ENCODE peak calls at places on chromosomes 1 and 21, in seven cellular contexts. W, F, Y, U, Q, X and J are unnamed samples.

GRCh38 chr1:162889989-162890388 is 29.0 kb upstream of the CCDC190 start:
- DNase-seq in U (no peak), X (no peak), Y (no peak), F (no peak), Q (no peak), W (no peak), J (no peak)

GRCh38 chr1:204293605-204294365 is 65.9 kb downstream of the PLEKHA6 start:
- DNase-seq in Y (no peak), X (no peak), F (no peak), W (no peak), U (no peak), Q (no peak), J (no peak)

GRCh38 chr1:47705517-47706130 is 267.8 kb downstream of the FOXD2 start:
- DNase-seq in X (no peak), F (no peak), Q (no peak), Y (no peak), U (no peak), W (no peak), J (no peak)

GRCh38 chr1:48227165-48228013 is 4.9 kb downstream of the SLC5A9 start:
- DNase-seq in X (no peak), U (no peak), Q (no peak), W (no peak), Y (peak), F (no peak), J (no peak)

GRCh38 chr1:55559111-55559510 is 343.9 kb upstream of the USP24 start:
- DNase-seq in U (no peak), X (no peak), F (no peak), Q (peak), W (no peak), Y (no peak), J (no peak)

GRCh38 chr1:19712928-19713327 is 48.3 kb downstream of the HTR6 start:
- DNase-seq in X (no peak), W (no peak), F (no peak), U (no peak), Y (no peak), Q (no peak), J (no peak)

GRCh38 chr1:2845874-2846273 is 44.4 kb upstream of the TTC34 start:
- DNase-seq in Y (peak), U (no peak), F (no peak), W (no peak), Q (no peak), X (no peak), J (no peak)

GRCh38 chr1:57357462-57357861 is 66.4 kb downstream of the DAB1 start:
- DNase-seq in U (no peak), X (no peak), Y (no peak), F (no peak), Q (no peak), W (no peak), J (no peak)

GRCh38 chr1:174433451-174433850 is 14.3 kb upstream of the GPR52 start:
- DNase-seq in W (no peak), Y (no peak), U (no peak), Q (peak), F (peak), X (no peak), J (no peak)

GRCh38 chr1:210653771-210654170 is 325.1 kb downstream of the HHAT start:
- DNase-seq in Q (no peak), W (no peak), F (no peak), X (no peak), Y (no peak), U (no peak), J (no peak)

GRCh38 chr1:966135-966602 is at the start of gene PLEKHN1:
- DNase-seq in X (peak), W (peak), Y (no peak), Q (peak), F (peak), U (no peak), J (no peak)

GRCh38 chr21:41947596-41948403 is 6.0 kb downstream of the C2CD2 start:
- DNase-seq in Y (no peak), Q (peak), U (no peak), X (no peak), W (no peak), F (no peak), J (no peak)

GRCh38 chr1:150650193-150650592 is 20.8 kb upstream of the ENSA start:
- DNase-seq in F (no peak), W (no peak), Y (no peak), U (no peak), X (peak), Q (no peak), J (no peak)

GRCh38 chr1:202713110-202713509 is 2.9 kb upstream of the SYT2 start:
- DNase-seq in U (no peak), F (peak), Y (no peak), Q (no peak), X (no peak), W (no peak), J (no peak)

GRCh38 chr1:100573960-100574359 is 36.0 kb downstream of the GPR88 start:
- DNase-seq in U (no peak), X (no peak), Y (no peak), F (no peak), W (no peak), Q (no peak), J (no peak)

GRCh38 chr1:217431395-217431794 is 199.5 kb downstream of the GPATCH2 start:
- DNase-seq in W (no peak), U (no peak), X (no peak), Y (no peak), Q (no peak), F (no peak), J (no peak)
- TF ChIP-seq CTCF in W (no peak), U (peak), X (no peak), Y (no peak), Q (no peak), F (no peak), J (no peak)

GRCh38 chr1:230794871-230795645 is 47.9 kb downstream of the CAPN9 start:
- DNase-seq in Q (no peak), F (no peak), Y (no peak), X (no peak), U (no peak), W (no peak), J (peak)

GRCh38 chr1:230798491-230798890 is 51.3 kb downstream of the CAPN9 start:
- DNase-seq in U (no peak), X (no peak), W (no peak), F (no peak), Y (no peak), Q (no peak), J (peak)

GRCh38 chr1:230796626-230797025 is 49.4 kb downstream of the CAPN9 start:
- DNase-seq in X (no peak), Y (no peak), W (no peak), F (no peak), U (no peak), Q (no peak), J (peak)

GRCh38 chr1:230798187-230798484 is 50.9 kb downstream of the CAPN9 start:
- DNase-seq in Y (no peak), Q (no peak), U (no peak), F (no peak), X (no peak), W (no peak), J (no peak)

DNA sequence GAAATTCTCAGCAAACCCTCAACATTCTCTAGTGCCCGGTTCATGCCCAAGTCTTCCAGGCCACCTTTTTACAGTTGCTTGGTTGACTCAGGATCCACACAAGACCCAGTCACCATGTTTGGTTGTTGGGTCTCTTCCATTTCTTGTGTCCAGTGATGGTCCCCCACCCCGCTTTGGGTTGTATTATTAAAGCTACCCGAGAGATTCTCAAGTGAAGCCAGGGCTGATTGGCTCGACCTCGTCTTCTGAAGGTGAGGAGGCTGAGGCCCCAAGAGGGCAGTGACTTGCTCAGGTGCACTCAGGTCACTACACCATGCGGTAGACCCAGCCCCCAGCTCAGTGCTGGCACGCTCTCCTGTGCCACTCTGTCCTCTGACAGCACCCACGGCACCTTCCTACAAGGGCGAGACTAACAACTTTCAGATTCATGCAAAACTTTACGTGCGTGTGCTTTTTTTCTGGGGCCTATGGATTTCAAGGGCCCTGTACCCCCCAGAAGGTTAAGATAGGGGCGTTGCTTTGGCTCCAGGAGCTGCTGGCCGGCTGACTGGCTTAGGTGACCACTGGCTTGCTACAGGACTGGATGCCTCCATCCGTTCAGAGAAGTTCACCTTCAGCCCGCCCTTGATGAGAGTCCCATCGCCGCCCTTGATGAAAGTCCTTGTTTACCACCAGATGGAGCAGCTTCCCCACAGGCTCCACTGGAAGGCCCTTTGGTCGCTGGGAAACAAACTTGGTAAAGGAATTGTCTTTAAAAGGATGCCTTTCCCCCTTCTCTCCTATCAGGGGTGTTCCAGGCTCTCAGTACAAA is 50.4 kb downstream of the CAPN9 start:
- DNase-seq in Y (peak), W (no peak), F (peak), U (peak), Q (peak), X (peak), J (peak)
- TF ChIP-seq CTCF in Y (no peak), W (no peak), F (peak), U (peak), Q (peak), X (peak), J (peak)

DNA sequence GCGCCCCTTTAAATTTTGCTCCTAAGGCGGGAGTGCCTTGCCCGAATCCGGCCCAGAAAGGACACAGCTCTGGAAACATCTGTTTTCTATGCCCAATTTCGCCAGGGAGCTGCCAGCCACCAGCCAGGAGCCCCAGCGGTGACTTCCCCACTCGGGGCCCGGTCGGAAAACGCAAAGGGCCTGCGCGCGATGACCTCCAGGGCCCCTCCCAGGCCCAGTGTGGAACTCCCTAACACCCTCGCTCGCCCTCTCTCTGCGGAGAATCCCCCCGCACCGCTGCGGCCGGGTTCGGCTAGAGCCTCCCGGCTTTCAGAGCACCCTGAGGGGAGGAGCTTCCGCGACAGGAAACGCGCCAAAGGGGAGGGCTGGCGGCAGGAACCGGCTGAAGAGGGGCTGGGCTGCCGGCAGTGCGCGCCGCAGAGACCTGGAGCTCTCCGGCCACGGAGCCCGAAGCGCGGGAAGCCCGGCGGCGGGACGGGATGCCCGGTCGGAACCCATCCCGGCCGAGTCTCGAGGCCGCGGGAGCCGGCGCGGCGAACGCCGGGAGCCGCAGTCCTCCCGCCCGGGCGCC is 505 bp downstream of the CLSPN start:
- DNase-seq in F (peak), Q (peak), Y (peak), U (no peak), W (peak), X (peak), J (peak)
- TF ChIP-seq CTCF in F (no peak), Q (peak), Y (no peak), U (no peak), W (peak), X (no peak), J (peak)

GRCh38 chr1:182786223-182787001 is 3.2 kb upstream of the NPL start:
- DNase-seq in U (no peak), Y (peak), W (peak), F (peak), Q (peak), X (peak), J (no peak)
- TF ChIP-seq CTCF in U (peak), Y (peak), W (peak), F (peak), Q (peak), X (peak), J (peak)

DNA sequence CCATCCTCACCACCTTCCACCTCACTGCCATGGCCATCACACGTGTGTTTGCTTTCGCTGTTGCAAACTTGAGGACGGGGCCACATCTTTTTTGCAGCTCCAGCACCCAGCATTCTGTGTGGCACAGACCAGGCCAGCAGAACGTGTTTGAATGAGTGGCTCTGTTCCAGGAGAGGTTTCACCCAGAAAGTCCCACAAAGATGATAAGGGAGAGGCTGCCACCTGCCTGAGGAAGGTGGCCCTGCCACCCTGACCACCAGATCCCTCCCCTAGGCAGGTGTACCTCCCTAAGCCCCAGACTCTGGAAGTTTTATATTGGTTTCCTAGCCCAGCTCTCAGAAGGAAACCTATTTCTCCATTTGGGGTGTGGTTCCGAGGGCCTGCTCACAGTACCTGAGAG is 252.1 kb downstream of the KAZN start:
- DNase-seq in W (no peak), X (peak), Q (no peak), F (peak), U (peak), Y (no peak), J (no peak)
- TF ChIP-seq CTCF in W (no peak), X (peak), Q (no peak), F (no peak), U (peak), Y (no peak), J (peak)

DNA sequence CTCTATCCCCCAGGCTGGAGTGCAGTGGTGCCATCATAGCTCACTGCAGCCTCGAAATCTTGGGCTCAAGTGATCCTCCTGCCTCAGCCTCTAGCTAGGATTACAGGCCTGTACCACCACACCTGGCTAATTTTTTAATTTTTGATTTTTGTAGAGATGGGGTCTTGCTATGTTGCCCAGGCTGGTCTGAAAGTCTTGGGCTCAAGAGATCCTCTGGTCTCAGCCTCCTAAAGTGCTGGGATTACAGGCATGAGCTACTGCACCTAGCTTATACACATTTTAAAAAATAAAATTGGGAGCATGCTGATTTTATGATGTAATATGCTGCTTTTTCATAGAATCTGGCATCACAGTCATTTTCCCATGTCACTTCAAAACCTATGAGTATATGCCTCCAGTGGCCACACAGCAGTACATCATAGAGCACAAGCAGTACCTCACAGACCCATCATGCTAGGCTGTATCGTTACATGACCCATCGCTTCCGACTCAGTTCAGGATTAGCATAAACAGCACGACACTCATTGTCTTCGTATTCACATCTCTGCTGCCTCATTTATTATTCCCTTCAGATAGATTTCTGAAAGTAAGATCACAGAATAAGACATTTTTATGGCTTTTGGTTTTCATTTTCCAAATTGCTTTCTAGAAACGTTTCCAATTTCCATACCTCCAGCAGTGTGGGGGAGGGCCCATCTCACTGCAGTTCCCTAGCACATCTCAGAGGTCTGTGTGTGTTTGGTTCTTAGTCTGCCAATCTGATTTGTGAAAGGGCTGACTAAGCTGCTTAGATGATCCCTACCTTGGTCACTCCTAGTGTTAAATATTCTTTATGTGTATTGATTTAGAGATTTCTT is 36.0 kb upstream of the CCSAP start:
- DNase-seq in Y (no peak), Q (no peak), F (no peak), X (no peak), U (no peak), W (no peak), J (no peak)
- TF ChIP-seq CTCF in Y (no peak), Q (peak), F (no peak), X (no peak), U (no peak), W (no peak), J (peak)

DNA sequence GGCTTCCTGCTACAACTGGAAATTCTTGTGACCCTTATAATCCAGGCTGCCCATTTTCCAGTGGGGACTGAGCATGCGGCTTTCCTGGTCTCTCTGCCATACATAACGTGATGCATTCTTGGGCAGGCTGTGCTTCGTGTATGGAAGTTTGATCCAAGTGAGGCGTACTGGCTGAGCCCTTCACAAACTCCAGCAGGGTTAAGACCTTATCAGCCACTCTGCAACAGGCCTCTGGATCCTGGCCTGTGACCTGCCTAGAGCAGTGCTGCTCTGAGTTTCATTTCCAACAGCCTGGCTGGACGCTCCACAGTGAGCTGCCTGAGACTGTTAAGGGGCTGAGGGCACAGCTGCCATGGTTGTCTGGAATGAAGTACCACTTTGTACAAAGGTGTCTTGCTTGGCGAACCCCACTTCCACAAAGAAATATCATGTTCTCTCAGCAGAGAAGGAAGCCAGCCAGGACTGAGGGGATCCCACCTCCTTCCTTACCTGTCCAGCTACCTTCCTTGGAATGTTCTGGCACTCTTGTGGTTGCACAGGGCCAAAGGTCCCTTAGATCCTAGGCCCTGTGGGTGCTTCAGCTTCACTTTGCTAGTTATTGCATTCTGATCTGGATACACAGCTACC is 28.5 kb upstream of the XPR1 start:
- DNase-seq in W (no peak), X (no peak), U (no peak), F (no peak), Q (no peak), Y (no peak), J (no peak)
- TF ChIP-seq CTCF in W (no peak), X (no peak), U (no peak), F (no peak), Q (no peak), Y (no peak), J (no peak)

GRCh38 chr1:183323849-183324683 is 94.1 kb downstream of the NMNAT2 start:
- DNase-seq in Y (no peak), X (no peak), U (no peak), W (no peak), F (no peak), Q (no peak), J (no peak)

GRCh38 chr1:183319051-183319450 is 99.1 kb downstream of the NMNAT2 start:
- DNase-seq in W (no peak), Q (peak), F (no peak), X (no peak), U (no peak), Y (no peak), J (no peak)

GRCh38 chr1:183315987-183316758 is 102.0 kb downstream of the NMNAT2 start:
- DNase-seq in Q (no peak), X (no peak), Y (no peak), F (no peak), U (no peak), W (no peak), J (no peak)

GRCh38 chr1:183318433-183318832 is 99.7 kb downstream of the NMNAT2 start:
- DNase-seq in U (peak), X (peak), F (peak), W (peak), Q (peak), Y (peak), J (no peak)
- TF ChIP-seq CTCF in U (peak), X (no peak), F (peak), W (peak), Q (peak), Y (no peak), J (peak)

DNA sequence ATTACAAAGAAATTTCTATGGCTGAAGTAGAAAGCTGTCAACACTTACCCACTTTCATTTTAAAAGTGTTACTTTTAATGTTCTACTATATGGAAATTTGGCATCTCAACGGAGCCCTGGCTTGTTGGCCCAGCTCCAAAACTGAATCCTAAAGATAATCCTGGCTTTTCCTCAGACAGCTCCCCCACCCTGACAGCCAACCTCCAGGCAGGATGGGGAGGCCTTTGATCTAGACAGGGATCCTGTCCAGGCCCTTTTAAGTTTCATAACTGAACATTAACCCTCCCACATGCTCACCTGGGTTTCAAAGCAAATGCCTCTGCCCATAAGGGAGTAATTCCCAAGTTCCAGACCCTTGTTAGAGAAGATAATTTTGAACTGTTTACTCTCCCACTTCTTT is 99.3 kb upstream of the RALGPS2 start:
- DNase-seq in W (no peak), Y (no peak), X (no peak), Q (no peak), F (no peak), U (no peak), J (no peak)
- TF ChIP-seq CTCF in W (no peak), Y (no peak), X (no peak), Q (no peak), F (no peak), U (no peak), J (no peak)